ENCODE peak calls at places on chromosome 5, in seven cellular contexts. One of them, this sample, is unnamed.

GRCh38 chr5:93044860-93045666 is 536.0 kb downstream of the NR2F1-AS1 start:
- DNase-seq in fibroblast of mammary gland: no peak
- DNase-seq in HS-27A: no peak
- DNase-seq in DMS 273 treated with DMSO at 0.1 percent for 48 hours: no peak
- DNase-seq in sigmoid colon: no peak
- DNase-seq in Right ventricle myocardium inferior: no peak
- DNase-seq in activated CD8-positive, alpha-beta T cell treated with anti-CD3 and anti-CD28 coated beads, Interleukin-2, amount 10 ng/mL, durations not matched to agents 7 days and 5 days: no peak
- DNase-seq in this sample: no peak

GRCh38 chr5:114089247-114089646 is 272.6 kb upstream of the KCNN2 start:
- DNase-seq in sigmoid colon: no peak
- DNase-seq in fibroblast of mammary gland: no peak
- DNase-seq in DMS 273 treated with DMSO at 0.1 percent for 48 hours: no peak
- DNase-seq in HS-27A: no peak
- DNase-seq in activated CD8-positive, alpha-beta T cell treated with anti-CD3 and anti-CD28 coated beads, Interleukin-2, amount 10 ng/mL, durations not matched to agents 7 days and 5 days: no peak
- DNase-seq in Right ventricle myocardium inferior: no peak
- DNase-seq in this sample: no peak

GRCh38 chr5:93184041-93184440 is 397.0 kb downstream of the NR2F1-AS1 start:
- DNase-seq in sigmoid colon: no peak
- DNase-seq in activated CD8-positive, alpha-beta T cell treated with anti-CD3 and anti-CD28 coated beads, Interleukin-2, amount 10 ng/mL, durations not matched to agents 7 days and 5 days: no peak
- DNase-seq in fibroblast of mammary gland: peak
- DNase-seq in HS-27A: no peak
- DNase-seq in DMS 273 treated with DMSO at 0.1 percent for 48 hours: no peak
- DNase-seq in Right ventricle myocardium inferior: no peak
- DNase-seq in this sample: no peak

GRCh38 chr5:144418719-144419118 is 248.0 kb downstream of the KCTD16 start:
- DNase-seq in fibroblast of mammary gland: no peak
- DNase-seq in DMS 273 treated with DMSO at 0.1 percent for 48 hours: no peak
- DNase-seq in activated CD8-positive, alpha-beta T cell treated with anti-CD3 and anti-CD28 coated beads, Interleukin-2, amount 10 ng/mL, durations not matched to agents 7 days and 5 days: no peak
- DNase-seq in Right ventricle myocardium inferior: no peak
- DNase-seq in HS-27A: no peak
- DNase-seq in sigmoid colon: no peak
- DNase-seq in this sample: no peak

GRCh38 chr5:163821142-163821541 is 315.7 kb downstream of the MAT2B start:
- DNase-seq in DMS 273 treated with DMSO at 0.1 percent for 48 hours: no peak
- DNase-seq in activated CD8-positive, alpha-beta T cell treated with anti-CD3 and anti-CD28 coated beads, Interleukin-2, amount 10 ng/mL, durations not matched to agents 7 days and 5 days: no peak
- DNase-seq in fibroblast of mammary gland: peak
- DNase-seq in sigmoid colon: no peak
- DNase-seq in Right ventricle myocardium inferior: no peak
- DNase-seq in HS-27A: no peak
- DNase-seq in this sample: no peak

GRCh38 chr5:591746-592145 is 20.4 kb upstream of the CEP72 start:
- DNase-seq in Right ventricle myocardium inferior: no peak
- DNase-seq in DMS 273 treated with DMSO at 0.1 percent for 48 hours: no peak
- DNase-seq in fibroblast of mammary gland: no peak
- DNase-seq in activated CD8-positive, alpha-beta T cell treated with anti-CD3 and anti-CD28 coated beads, Interleukin-2, amount 10 ng/mL, durations not matched to agents 7 days and 5 days: no peak
- DNase-seq in sigmoid colon: peak
- DNase-seq in HS-27A: no peak
- DNase-seq in this sample: no peak

GRCh38 chr5:59770953-59771352 is 122.6 kb downstream of the PDE4D start:
- DNase-seq in HS-27A: no peak
- DNase-seq in activated CD8-positive, alpha-beta T cell treated with anti-CD3 and anti-CD28 coated beads, Interleukin-2, amount 10 ng/mL, durations not matched to agents 7 days and 5 days: no peak
- DNase-seq in sigmoid colon: no peak
- DNase-seq in DMS 273 treated with DMSO at 0.1 percent for 48 hours: no peak
- DNase-seq in fibroblast of mammary gland: no peak
- DNase-seq in Right ventricle myocardium inferior: no peak
- DNase-seq in this sample: no peak

GRCh38 chr5:175609504-175609903 is 48.4 kb upstream of the HRH2 start:
- DNase-seq in sigmoid colon: no peak
- DNase-seq in Right ventricle myocardium inferior: no peak
- DNase-seq in DMS 273 treated with DMSO at 0.1 percent for 48 hours: no peak
- DNase-seq in activated CD8-positive, alpha-beta T cell treated with anti-CD3 and anti-CD28 coated beads, Interleukin-2, amount 10 ng/mL, durations not matched to agents 7 days and 5 days: peak
- DNase-seq in fibroblast of mammary gland: no peak
- DNase-seq in HS-27A: no peak
- DNase-seq in this sample: no peak

GRCh38 chr5:117131876-117132275 is 557.3 kb upstream of the SEMA6A start:
- DNase-seq in HS-27A: no peak
- DNase-seq in Right ventricle myocardium inferior: no peak
- DNase-seq in activated CD8-positive, alpha-beta T cell treated with anti-CD3 and anti-CD28 coated beads, Interleukin-2, amount 10 ng/mL, durations not matched to agents 7 days and 5 days: no peak
- DNase-seq in sigmoid colon: no peak
- DNase-seq in DMS 273 treated with DMSO at 0.1 percent for 48 hours: no peak
- DNase-seq in fibroblast of mammary gland: no peak
- DNase-seq in this sample: no peak

GRCh38 chr5:156584856-156585255 is 257.9 kb downstream of the SGCD start:
- DNase-seq in Right ventricle myocardium inferior: no peak
- DNase-seq in sigmoid colon: no peak
- DNase-seq in activated CD8-positive, alpha-beta T cell treated with anti-CD3 and anti-CD28 coated beads, Interleukin-2, amount 10 ng/mL, durations not matched to agents 7 days and 5 days: no peak
- DNase-seq in HS-27A: no peak
- DNase-seq in fibroblast of mammary gland: no peak
- DNase-seq in DMS 273 treated with DMSO at 0.1 percent for 48 hours: no peak
- DNase-seq in this sample: no peak

GRCh38 chr5:78162253-78162862 is 132.1 kb downstream of the AP3B1 start:
- DNase-seq in sigmoid colon: no peak
- DNase-seq in DMS 273 treated with DMSO at 0.1 percent for 48 hours: peak
- DNase-seq in HS-27A: no peak
- DNase-seq in fibroblast of mammary gland: peak
- DNase-seq in Right ventricle myocardium inferior: no peak
- DNase-seq in activated CD8-positive, alpha-beta T cell treated with anti-CD3 and anti-CD28 coated beads, Interleukin-2, amount 10 ng/mL, durations not matched to agents 7 days and 5 days: peak
- DNase-seq in this sample: no peak

GRCh38 chr5:9540791-9541190 is 5.1 kb downstream of the SEMA5A start:
- DNase-seq in HS-27A: no peak
- DNase-seq in activated CD8-positive, alpha-beta T cell treated with anti-CD3 and anti-CD28 coated beads, Interleukin-2, amount 10 ng/mL, durations not matched to agents 7 days and 5 days: no peak
- DNase-seq in DMS 273 treated with DMSO at 0.1 percent for 48 hours: no peak
- DNase-seq in fibroblast of mammary gland: no peak
- DNase-seq in sigmoid colon: no peak
- DNase-seq in Right ventricle myocardium inferior: no peak
- DNase-seq in this sample: no peak

GRCh38 chr5:140345919-140346347 is 470 bp downstream of the HBEGF start:
- DNase-seq in activated CD8-positive, alpha-beta T cell treated with anti-CD3 and anti-CD28 coated beads, Interleukin-2, amount 10 ng/mL, durations not matched to agents 7 days and 5 days: no peak
- DNase-seq in HS-27A: no peak
- DNase-seq in fibroblast of mammary gland: peak
- DNase-seq in DMS 273 treated with DMSO at 0.1 percent for 48 hours: no peak
- DNase-seq in Right ventricle myocardium inferior: peak
- DNase-seq in sigmoid colon: peak
- DNase-seq in this sample: peak

GRCh38 chr5:88872971-88873370 is 10.0 kb downstream of the MEF2C start:
- DNase-seq in Right ventricle myocardium inferior: no peak
- DNase-seq in HS-27A: no peak
- DNase-seq in fibroblast of mammary gland: no peak
- DNase-seq in sigmoid colon: no peak
- DNase-seq in DMS 273 treated with DMSO at 0.1 percent for 48 hours: no peak
- DNase-seq in activated CD8-positive, alpha-beta T cell treated with anti-CD3 and anti-CD28 coated beads, Interleukin-2, amount 10 ng/mL, durations not matched to agents 7 days and 5 days: no peak
- DNase-seq in this sample: no peak

GRCh38 chr5:74035521-74035937 is 409.5 kb downstream of the ARHGEF28 start:
- DNase-seq in DMS 273 treated with DMSO at 0.1 percent for 48 hours: peak
- DNase-seq in Right ventricle myocardium inferior: no peak
- DNase-seq in HS-27A: peak
- DNase-seq in sigmoid colon: no peak
- DNase-seq in fibroblast of mammary gland: peak
- DNase-seq in activated CD8-positive, alpha-beta T cell treated with anti-CD3 and anti-CD28 coated beads, Interleukin-2, amount 10 ng/mL, durations not matched to agents 7 days and 5 days: no peak
- DNase-seq in this sample: peak

This sample was measured in RCC 7860.